ENCODE peak calls at places on chromosome 10, in ten cellular contexts. Y is left lobe of liver, S is NCI-H460, D is GM18507, J is foreskin fibroblast, K is amygdala, N is NCI-H1092 treated with DMSO at 0.1 percent for 48 hours, M is stomach, W is GM03348, Q is NB4. I is an unnamed sample.
A peak's percentile ranks its signal among the peaks of the same experiment; 100 is the strongest.

GRCh38 chr10:104274762-104275721 is 6.1 kb downstream of the GSTO2 start:
- DNase-seq in Y (no peak), S (no peak), D (no peak), J (peak; percentile 77), K (peak; percentile 37), N (no peak), M (peak; percentile 68), W (peak; percentile 78), Q (peak; percentile 49), I (peak; percentile 38)

GRCh38 chr10:129411146-129411705 is 55.8 kb upstream of the MGMT start:
- DNase-seq in Y (no peak), S (no peak), D (no peak), J (no peak), K (no peak), N (no peak), M (no peak), W (no peak), Q (no peak), I (no peak)

GRCh38 chr10:70804424-70804814 is 11.3 kb upstream of the SGPL1 start:
- DNase-seq in Y (no peak), S (no peak), D (no peak), J (no peak), K (no peak), N (peak; percentile 55), M (no peak), W (no peak), Q (no peak), I (no peak)

GRCh38 chr10:85857305-85857704 is 509.3 kb downstream of the GRID1 start:
- DNase-seq in Y (no peak), S (no peak), D (no peak), J (no peak), K (no peak), N (no peak), M (no peak), W (no peak), Q (no peak), I (no peak)

GRCh38 chr10:98261436-98262277 is 6.3 kb downstream of the LOXL4 start:
- DNase-seq in Y (no peak), S (no peak), D (no peak), J (no peak), K (no peak), N (no peak), M (no peak), W (no peak), Q (no peak), I (no peak)

GRCh38 chr10:3935933-3936359 is 150.9 kb upstream of the KLF6 start:
- DNase-seq in Y (peak; percentile 75), S (no peak), D (no peak), J (peak; percentile 19), K (no peak), N (peak; percentile 81), M (peak; percentile 80), W (peak; percentile 18), Q (no peak), I (no peak)

GRCh38 chr10:122849900-122850605 is 4.4 kb upstream of the CUZD1 start:
- DNase-seq in Y (no peak), S (no peak), D (no peak), J (no peak), K (no peak), N (no peak), M (no peak), W (no peak), Q (no peak), I (no peak)

GRCh38 chr10:15123749-15124184 is 26.6 kb downstream of the RPP38 start:
- DNase-seq in Y (no peak), S (no peak), D (no peak), J (peak; percentile 31), K (no peak), N (no peak), M (no peak), W (peak; percentile 48), Q (no peak), I (no peak)

GRCh38 chr10:77501152-77501845 is 136.3 kb downstream of the KCNMA1 start:
- DNase-seq in Y (no peak), S (no peak), D (no peak), J (peak; percentile 98), K (no peak), N (no peak), M (no peak), W (peak; percentile 90), Q (no peak), I (no peak)

GRCh38 chr10:33005322-33006282 is 47.6 kb upstream of the ITGB1 start:
- DNase-seq in Y (peak; percentile 83), S (peak; percentile 78), D (no peak), J (peak; percentile 98), K (no peak), N (peak; percentile 28), M (peak; percentile 77), W (peak; percentile 91), Q (peak; percentile 87), I (no peak)

GRCh38 chr10:93352638-93353383 is 129.3 kb downstream of the MYOF start:
- DNase-seq in Y (no peak), S (peak; percentile 46), D (no peak), J (peak; percentile 66), K (no peak), N (peak; percentile 1), M (no peak), W (peak; percentile 68), Q (peak; percentile 59), I (no peak)

GRCh38 chr10:60989400-60989876 is 45.5 kb upstream of the RHOBTB1 start:
- DNase-seq in Y (no peak), S (no peak), D (no peak), J (no peak), K (no peak), N (no peak), M (peak; percentile 57), W (no peak), Q (no peak), I (no peak)

GRCh38 chr10:55043540-55043939 is 242.5 kb upstream of the PCDH15 start:
- DNase-seq in Y (no peak), S (no peak), D (no peak), J (no peak), K (no peak), N (no peak), M (no peak), W (no peak), Q (no peak), I (no peak)

GRCh38 chr10:83881647-83882046 is 257.7 kb upstream of the GHITM start:
- DNase-seq in Y (no peak), S (no peak), D (no peak), J (no peak), K (no peak), N (peak; percentile 78), M (no peak), W (no peak), Q (no peak), I (no peak)

GRCh38 chr10:391849-392704 is 256.8 kb downstream of the ZMYND11 start:
- DNase-seq in Y (no peak), S (no peak), D (no peak), J (peak; percentile 34), K (no peak), N (no peak), M (no peak), W (no peak), Q (no peak), I (no peak)

GRCh38 chr10:131802156-131802915 is 98.5 kb upstream of the PPP2R2D start:
- DNase-seq in Y (no peak), S (no peak), D (no peak), J (no peak), K (no peak), N (no peak), M (no peak), W (no peak), Q (no peak), I (no peak)

GRCh38 chr10:132667613-132668394 is 118.1 kb downstream of the NKX6-2 start:
- DNase-seq in Y (no peak), S (no peak), D (no peak), J (peak; percentile 34), K (no peak), N (no peak), M (no peak), W (no peak), Q (no peak), I (no peak)

GRCh38 chr10:57657164-57657765 is 610.4 kb downstream of the IPMK start:
- DNase-seq in Y (peak; percentile 72), S (peak; percentile 55), D (peak; percentile 2), J (peak; percentile 67), K (no peak), N (peak; percentile 48), M (peak; percentile 54), W (peak; percentile 39), Q (peak; percentile 69), I (no peak)

GRCh38 chr10:122299423-122300075 is 28.5 kb downstream of the BTBD16 start:
- DNase-seq in Y (no peak), S (no peak), D (no peak), J (no peak), K (no peak), N (no peak), M (no peak), W (no peak), Q (no peak), I (no peak)

GRCh38 chr10:69716711-69717560 is 84.8 kb upstream of the COL13A1 start:
- DNase-seq in Y (peak; percentile 71), S (peak; percentile 58), D (peak; percentile 29), J (peak; percentile 70), K (no peak), N (peak; percentile 30), M (peak; percentile 73), W (peak; percentile 71), Q (peak; percentile 57), I (peak; percentile 43)

GRCh38 chr10:67521546-67521945 is 174.4 kb downstream of the CTNNA3 start:
- DNase-seq in Y (no peak), S (no peak), D (no peak), J (no peak), K (no peak), N (no peak), M (no peak), W (no peak), Q (no peak), I (no peak)

GRCh38 chr10:110444009-110444347 is 53.7 kb upstream of the DUSP5 start:
- DNase-seq in Y (peak; percentile 21), S (no peak), D (no peak), J (no peak), K (no peak), N (no peak), M (no peak), W (no peak), Q (no peak), I (no peak)

GRCh38 chr10:63253040-63253439 is 119.9 kb downstream of the NRBF2 start:
- DNase-seq in Y (no peak), S (no peak), D (no peak), J (no peak), K (no peak), N (no peak), M (no peak), W (no peak), Q (no peak), I (no peak)

GRCh38 chr10:50224330-50224952 is 26.9 kb downstream of the ASAH2 start:
- DNase-seq in Y (no peak), S (peak; percentile 67), D (peak; percentile 18), J (peak; percentile 87), K (no peak), N (peak; percentile 60), M (peak; percentile 37), W (peak; percentile 55), Q (peak; percentile 82), I (no peak)

GRCh38 chr10:74255800-74256422 is 104.9 kb downstream of the ADK start:
- DNase-seq in Y (no peak), S (no peak), D (no peak), J (no peak), K (no peak), N (no peak), M (no peak), W (no peak), Q (peak; percentile 66), I (no peak)

GRCh38 chr10:116211682-116212081 is 61.3 kb downstream of the GFRA1 start:
- DNase-seq in Y (no peak), S (no peak), D (no peak), J (peak; percentile 28), K (no peak), N (no peak), M (no peak), W (peak; percentile 70), Q (no peak), I (no peak)

GRCh38 chr10:132185601-132186487 is 904 bp upstream of the DPYSL4 start:
- DNase-seq in Y (no peak), S (no peak), D (no peak), J (peak; percentile 67), K (no peak), N (no peak), M (peak; percentile 60), W (peak; percentile 77), Q (no peak), I (peak; percentile 48)

GRCh38 chr10:18313146-18313542 is 172.9 kb downstream of the CACNB2 start:
- DNase-seq in Y (no peak), S (no peak), D (no peak), J (no peak), K (no peak), N (no peak), M (no peak), W (no peak), Q (no peak), I (no peak)

I was measured in activated T-cell treated with anti-CD3 and anti-CD28 coated beads for 1 hour.